ENCODE peak calls at places on chromosomes 4 and X, in six cellular contexts. Z is CD4-positive, alpha-beta T cell; R is GM23248; N is COR-L47; L is stimulated activated naive CD8-positive, alpha-beta T cell treated with anti-CD3 and anti-CD28 coated beads, Interleukin-15, Interleukin-2, amounts not matched to agents 100 U/mL and 50 U/mL, for 24 hours; P is activated CD4-positive, alpha-beta T cell treated with anti-CD3 and anti-CD28 coated beads for 4 hours. F is an unnamed sample.

GRCh38 chr4:145043306-145043705 is 54.7 kb downstream of the ANAPC10 start:
- DNase-seq in Z (no peak), R (no peak), N (no peak), L (no peak), P (no peak), F (no peak)

GRCh38 chr4:48504352-48504751 is 14.3 kb downstream of the ZAR1 start:
- DNase-seq in Z (no peak), R (no peak), N (no peak), L (no peak), P (no peak), F (no peak)

GRCh38 chrX:47446431-47446830 is 36.6 kb downstream of the ZNF41 start:
- DNase-seq in Z (no peak), R (no peak), N (no peak), L (no peak), P (no peak), F (no peak)

GRCh38 chr4:22901631-22902030 is 208.9 kb downstream of the GBA3 start:
- DNase-seq in Z (no peak), R (no peak), N (no peak), L (no peak), P (no peak), F (no peak)

GRCh38 chrX:103356023-103356798 is at the start of gene TCEAL9:
- DNase-seq in Z (no peak), R (peak), N (peak), L (peak), P (no peak), F (peak)

GRCh38 chr4:106809083-106809482 is 227.0 kb downstream of the DKK2 start:
- DNase-seq in Z (no peak), R (peak), N (no peak), L (no peak), P (no peak), F (peak)

GRCh38 chrX:141673946-141674345 is 24.6 kb downstream of the SPANXD start:
- DNase-seq in Z (no peak), R (no peak), N (no peak), L (no peak), P (no peak), F (no peak)

GRCh38 chr4:123776267-123776666 is 379.7 kb downstream of the SPRY1 start:
- DNase-seq in Z (no peak), R (no peak), N (no peak), L (no peak), P (no peak), F (no peak)

GRCh38 chr4:76696109-76696508 is 201.8 kb downstream of the SOWAHB start:
- DNase-seq in Z (no peak), R (peak), N (peak), L (no peak), P (no peak), F (peak)

GRCh38 chrX:96843566-96843965 is 40.1 kb upstream of the RPA4 start:
- DNase-seq in Z (no peak), R (no peak), N (no peak), L (no peak), P (no peak), F (peak)

GRCh38 chr4:105709081-105709450 is 482 bp downstream of the GSTCD start:
- DNase-seq in Z (no peak), R (peak), N (peak), L (no peak), P (peak), F (peak)

GRCh38 chr4:146417822-146418221 is 103.9 kb downstream of the SLC10A7 start:
- DNase-seq in Z (no peak), R (no peak), N (no peak), L (no peak), P (no peak), F (no peak)

GRCh38 chr4:153197301-153197700 is 6.9 kb upstream of the TRIM2 start:
- DNase-seq in Z (no peak), R (no peak), N (no peak), L (no peak), P (no peak), F (no peak)

GRCh38 chr4:111546881-111547280 is 598.4 kb upstream of the FAM241A start:
- DNase-seq in Z (no peak), R (no peak), N (peak), L (no peak), P (no peak), F (no peak)

GRCh38 chr4:83870551-83870950 is 334.6 kb downstream of the GPAT3 start:
- DNase-seq in Z (no peak), R (no peak), N (no peak), L (no peak), P (no peak), F (no peak)

GRCh38 chr4:13994016-13994415 is 366.5 kb upstream of the BOD1L1 start:
- DNase-seq in Z (no peak), R (no peak), N (no peak), L (no peak), P (no peak), F (no peak)